ENCODE peak calls at places on chromosome 1, in seven cellular contexts. W is DND-41, G is AG10803, R is dorsolateral prefrontal cortex, C is coronary artery, D is lung, F is suprapubic skin. V is an unnamed sample.

GRCh38 chr1:23644555-23644866 is 47.1 kb upstream of the RPL11 start:
- DNase-seq in W (no peak), G (no peak), D (no peak), R (no peak), C (no peak), F (no peak), V (no peak)

GRCh38 chr1:160665330-160666078 is 18.7 kb upstream of the SLAMF1 start:
- DNase-seq in F (no peak), C (no peak), D (peak), R (no peak), W (peak), G (no peak), V (no peak)

GRCh38 chr1:156601892-156602291 is 613 bp upstream of the GPATCH4 start:
- DNase-seq in C (no peak), R (no peak), D (no peak), G (no peak), W (no peak), F (no peak), V (no peak)

GRCh38 chr1:181089017-181089776 is 697 bp downstream of the IER5 start:
- DNase-seq in D (no peak), C (no peak), F (peak), G (no peak), R (no peak), W (peak), V (peak)

GRCh38 chr1:24293392-24294227 is 25.5 kb upstream of the GRHL3 start:
- DNase-seq in W (no peak), R (no peak), F (no peak), G (no peak), D (no peak), C (no peak), V (no peak)

GRCh38 chr1:962381-963350 is 2.3 kb downstream of the KLHL17 start:
- DNase-seq in D (no peak), F (no peak), C (no peak), R (no peak), W (no peak), G (no peak), V (no peak)

GRCh38 chr1:206921772-206922265 is at the start of gene FCMR:
- DNase-seq in F (no peak), R (no peak), D (peak), G (no peak), C (no peak), W (peak), V (no peak)

GRCh38 chr1:224203243-224204016 is 20.4 kb downstream of the DEGS1 start:
- DNase-seq in F (no peak), W (no peak), C (no peak), D (no peak), G (peak), R (no peak), V (peak)

GRCh38 chr1:247111259-247111635 is 7.1 kb upstream of the ZNF669 start:
- DNase-seq in C (no peak), D (no peak), G (no peak), R (no peak), W (no peak), F (no peak), V (no peak)

GRCh38 chr1:20411196-20411980 is 74.6 kb downstream of the CAMK2N1 start:
- DNase-seq in C (peak), W (no peak), D (peak), F (no peak), G (peak), R (no peak), V (peak)

GRCh38 chr1:13805431-13805830 is 105.4 kb downstream of the PRDM2 start:
- DNase-seq in R (no peak), C (no peak), G (no peak), F (no peak), W (no peak), D (no peak), V (no peak)

GRCh38 chr1:176625365-176625764 is 162.4 kb downstream of the PAPPA2 start:
- DNase-seq in F (no peak), G (no peak), W (no peak), C (no peak), R (no peak), D (no peak), V (no peak)

GRCh38 chr1:30777060-30777905 is 19.7 kb upstream of the LAPTM5 start:
- DNase-seq in C (peak), G (no peak), R (no peak), W (no peak), F (no peak), D (no peak), V (no peak)

GRCh38 chr1:92030701-92031107 is 919 bp downstream of the EPHX4 start:
- DNase-seq in W (peak), G (no peak), F (no peak), C (no peak), D (no peak), R (no peak), V (peak)

GRCh38 chr1:14677291-14677690 is 78.8 kb downstream of the KAZN start:
- DNase-seq in R (no peak), F (no peak), W (no peak), D (no peak), G (no peak), C (no peak), V (no peak)

DNA sequence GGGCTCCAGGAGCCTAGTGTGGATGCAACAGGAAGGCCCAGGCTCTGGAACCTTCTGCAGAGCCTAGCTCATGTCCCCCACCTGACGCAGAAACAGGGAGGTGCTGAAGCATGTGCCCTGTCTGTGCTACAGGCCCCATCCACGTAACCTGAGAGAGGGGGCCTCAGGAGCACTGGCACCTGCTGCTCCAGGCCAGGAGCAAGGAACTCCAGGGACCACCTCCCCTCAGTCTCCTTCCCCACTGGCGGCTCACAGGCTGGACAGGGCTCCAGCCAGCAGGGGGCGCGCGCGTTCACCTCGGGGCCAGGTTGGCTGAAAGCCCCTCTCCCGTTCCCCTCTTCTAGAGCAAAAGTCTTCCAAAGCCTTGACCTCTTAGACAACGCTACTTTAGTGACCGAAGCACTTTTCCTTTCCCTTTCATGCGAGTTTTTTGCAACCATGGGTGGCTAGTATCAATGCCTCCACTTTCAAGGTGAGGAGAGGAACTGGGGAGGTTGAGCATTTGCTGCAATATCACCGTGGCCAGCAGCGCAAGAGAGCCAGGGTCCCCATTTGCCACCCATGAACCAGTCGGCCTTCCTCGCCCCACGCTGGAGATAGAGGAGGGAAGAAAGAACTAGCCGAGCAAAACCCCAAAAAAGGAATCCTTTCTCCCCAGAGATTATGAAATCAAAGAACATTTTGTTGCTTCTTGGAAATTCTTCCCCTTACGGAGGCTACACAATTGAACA is 52.4 kb upstream of the GPR157 start:
- DNase-seq in W (peak), D (peak), F (peak), C (no peak), R (no peak), G (peak), V (peak)
- H3K4me3 ChIP-seq in W (no peak), D (peak), F (peak), C (peak), R (peak), G (peak), V (peak)

DNA sequence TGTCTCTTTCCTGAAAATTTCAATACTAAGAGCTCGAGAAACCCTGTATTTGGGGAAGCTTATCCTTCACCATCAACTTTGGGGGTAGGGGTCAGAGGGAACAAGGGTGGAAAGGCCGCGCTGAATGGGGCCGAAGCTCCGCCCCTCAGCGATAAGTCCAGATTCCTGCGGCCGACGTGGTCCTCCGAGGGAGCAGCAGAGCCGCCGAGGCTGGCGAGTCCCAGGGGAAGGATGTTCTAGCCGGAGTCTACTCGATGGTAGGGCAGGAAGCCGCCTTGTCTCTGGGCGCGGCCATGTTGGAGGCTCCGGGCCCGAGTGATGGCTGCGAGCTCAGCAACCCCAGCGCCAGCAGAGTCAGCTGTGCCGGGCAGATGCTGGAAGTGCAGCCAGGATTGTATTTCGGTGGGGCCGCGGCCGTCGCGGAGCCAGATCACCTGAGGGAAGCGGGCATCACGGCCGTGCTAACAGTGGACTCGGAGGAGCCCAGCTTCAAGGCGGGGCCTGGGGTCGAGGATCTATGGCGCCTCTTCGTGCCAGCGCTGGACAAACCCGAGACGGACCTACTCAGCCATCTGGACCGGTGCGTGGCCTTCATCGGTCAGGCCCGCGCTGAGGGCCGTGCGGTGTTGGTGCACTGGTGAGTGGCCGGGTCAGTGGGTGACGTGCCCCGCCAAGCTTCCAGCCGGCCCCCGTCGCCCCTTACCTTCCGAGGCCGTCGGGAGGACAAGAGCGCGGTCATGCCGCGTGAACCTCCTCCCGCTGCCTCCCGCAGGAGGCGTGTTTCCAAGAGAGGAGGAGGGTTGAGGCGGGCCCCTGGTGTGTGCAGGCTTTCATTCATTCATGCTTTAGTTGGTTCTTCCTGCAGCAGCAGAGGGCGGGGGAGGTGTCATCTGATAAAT is at the start of gene DUSP12:
- DNase-seq in D (peak), W (peak), G (peak), F (peak), C (peak), R (peak), V (peak)
- TF ChIP-seq CTCF in D (no peak), W (peak), G (peak), F (no peak), C (no peak), R (peak), V (peak)

GRCh38 chr1:218383681-218384080 is 38.5 kb downstream of the TGFB2 start:
- DNase-seq in F (no peak), W (no peak), C (no peak), D (no peak), R (no peak), G (no peak), V (no peak)
- H3K4me3 ChIP-seq in F (no peak), W (no peak), C (no peak), D (no peak), R (no peak), G (no peak), V (no peak)

GRCh38 chr1:62111084-62111483 is 83.6 kb upstream of the L1TD1 start:
- DNase-seq in C (no peak), W (no peak), R (no peak), G (no peak), D (no peak), F (no peak), V (no peak)
- TF ChIP-seq CTCF in C (no peak), W (no peak), R (no peak), G (no peak), D (no peak), F (no peak), V (no peak)

GRCh38 chr1:236120725-236121153 is 21.6 kb upstream of the GPR137B start:
- DNase-seq in R (no peak), F (no peak), W (no peak), D (no peak), C (no peak), G (no peak), V (no peak)
- H3K4me3 ChIP-seq in R (no peak), F (no peak), W (no peak), D (no peak), C (peak), G (no peak), V (no peak)

GRCh38 chr1:2330035-2330434 is 61.3 kb downstream of the MORN1 start:
- DNase-seq in D (no peak), G (no peak), W (no peak), R (no peak), F (no peak), C (no peak), V (no peak)

GRCh38 chr1:2331200-2331544 is 60.2 kb downstream of the MORN1 start:
- DNase-seq in G (no peak), R (no peak), F (no peak), W (no peak), D (no peak), C (no peak), V (no peak)

GRCh38 chr1:2328676-2329455 is 62.5 kb downstream of the MORN1 start:
- DNase-seq in D (no peak), W (no peak), F (no peak), G (no peak), C (no peak), R (no peak), V (no peak)

GRCh38 chr1:2327841-2328240 is 63.5 kb downstream of the MORN1 start:
- DNase-seq in D (no peak), R (no peak), F (no peak), C (no peak), G (no peak), W (no peak), V (no peak)

DNA sequence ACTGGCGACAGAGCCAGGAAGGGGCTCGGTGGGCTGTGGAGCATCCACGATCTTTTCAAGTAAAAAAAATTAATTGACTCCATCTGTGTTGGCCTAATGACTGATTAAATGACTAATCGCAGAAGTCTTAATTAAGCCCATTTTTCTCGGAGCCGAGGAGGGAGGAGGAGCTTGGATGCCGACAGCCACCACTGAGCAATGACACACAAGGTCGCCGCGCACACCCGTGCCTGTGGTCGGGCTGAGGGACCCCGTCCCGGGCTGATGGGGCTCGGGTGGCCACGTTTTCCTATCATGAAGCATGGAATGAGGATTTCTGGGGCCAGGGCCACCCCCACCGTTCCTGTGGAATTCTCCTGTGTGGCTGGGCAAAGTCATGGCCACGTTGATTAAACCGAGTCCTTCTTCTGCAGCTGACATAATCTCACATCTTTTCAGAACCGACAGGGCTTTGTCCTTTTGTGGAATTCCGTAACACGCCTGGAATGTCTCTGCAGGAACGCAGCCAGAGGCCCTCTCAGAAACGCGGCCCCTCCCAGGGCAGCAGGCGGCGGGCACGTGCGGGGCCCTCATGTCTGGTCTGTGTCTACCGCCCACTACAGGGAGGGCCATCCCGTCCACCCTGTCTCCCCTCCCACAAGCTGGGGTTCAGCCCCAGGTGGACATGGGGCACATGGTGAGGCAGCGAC is 60.7 kb downstream of the MORN1 start:
- DNase-seq in G (peak), D (peak), F (peak), C (no peak), R (no peak), W (no peak), V (peak)
- TF ChIP-seq CTCF in G (peak), D (no peak), F (no peak), C (no peak), R (no peak), W (no peak), V (no peak)

V was measured in astrocyte of the spinal cord.